ENCODE peak calls at places on chromosomes 12 and 14, in four cellular contexts. S is spleen, J is sigmoid colon, P is suprapubic skin. Y is an unnamed sample.

GRCh38 chr12:3055712-3056467 is 21.3 kb upstream of the TSPAN9 start:
- DNase-seq in S (peak), J (no peak), P (no peak), Y (no peak)

GRCh38 chr14:70827366-70828151 is 18.2 kb upstream of the MAP3K9 start:
- DNase-seq in S (no peak), J (no peak), P (no peak), Y (no peak)

GRCh38 chr12:81255947-81256346 is 178.1 kb downstream of the ACSS3 start:
- DNase-seq in S (no peak), J (no peak), P (no peak), Y (no peak)

GRCh38 chr12:102769323-102769916 is 147.6 kb downstream of the PAH start:
- DNase-seq in S (no peak), J (peak), P (peak), Y (peak)

GRCh38 chr12:88418856-88419497 is 161.3 kb downstream of the KITLG start:
- DNase-seq in S (no peak), J (no peak), P (no peak), Y (no peak)

GRCh38 chr12:10031318-10031717 is 836 bp downstream of the CLEC9A start:
- DNase-seq in S (no peak), J (no peak), P (no peak), Y (no peak)

GRCh38 chr12:93273834-93274705 is 103.7 kb upstream of the NUDT4 start:
- DNase-seq in S (no peak), J (no peak), P (no peak), Y (no peak)

GRCh38 chr12:21879312-21879711 is 61.9 kb downstream of the ABCC9 start:
- DNase-seq in S (no peak), J (no peak), P (no peak), Y (no peak)

GRCh38 chr12:128797119-128798118 is 26.3 kb downstream of the SLC15A4 start:
- DNase-seq in S (no peak), J (peak), P (no peak), Y (no peak)

GRCh38 chr14:22976620-22977433 is 5.5 kb downstream of the AJUBA start:
- DNase-seq in S (no peak), J (no peak), P (peak), Y (no peak)

GRCh38 chr12:113467154-113467513 is 4.5 kb downstream of the LHX5 start:
- DNase-seq in S (no peak), J (no peak), P (no peak), Y (no peak)

GRCh38 chr14:99744199-99744872 is 48.9 kb upstream of the EML1 start:
- DNase-seq in S (no peak), J (no peak), P (no peak), Y (no peak)
- TF ChIP-seq CTCF in S (no peak), J (no peak), P (no peak), Y (no peak)

DNA sequence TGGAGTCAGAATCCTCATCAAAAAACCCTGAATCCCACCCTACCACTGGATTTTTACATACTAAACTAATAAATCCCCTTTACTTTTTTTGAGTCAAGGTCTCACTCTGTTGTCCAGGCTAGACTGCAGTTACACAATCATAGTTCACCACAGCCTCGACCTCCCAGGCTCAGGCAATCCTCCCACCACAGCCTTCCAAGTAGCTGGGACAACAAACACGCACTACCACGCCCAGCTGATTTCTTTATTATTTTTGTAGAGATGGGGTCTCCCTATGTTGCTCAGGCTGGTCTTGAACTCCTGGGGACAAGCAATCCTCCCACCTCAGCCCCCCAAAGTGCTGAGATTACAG is 24.3 kb downstream of the SPTSSA start:
- DNase-seq in S (no peak), J (no peak), P (no peak), Y (no peak)
- TF ChIP-seq POLR2AphosphoS5 in S (no peak), J (no peak), P (no peak), Y (no peak)

GRCh38 chr14:97723834-97724770 is 926.9 kb downstream of the VRK1 start:
- DNase-seq in S (no peak), J (no peak), P (no peak), Y (no peak)
- TF ChIP-seq CTCF in S (no peak), J (no peak), P (no peak), Y (no peak)

GRCh38 chr12:4133636-4134433 is 139.7 kb upstream of the CCND2 start:
- DNase-seq in S (no peak), J (peak), P (no peak), Y (no peak)

GRCh38 chr12:4137015-4137414 is 136.5 kb upstream of the CCND2 start:
- DNase-seq in S (no peak), J (no peak), P (no peak), Y (no peak)

GRCh38 chr12:4133029-4133428 is 140.5 kb upstream of the CCND2 start:
- DNase-seq in S (no peak), J (no peak), P (no peak), Y (no peak)

GRCh38 chr12:4134434-4134762 is 139.2 kb upstream of the CCND2 start:
- DNase-seq in S (no peak), J (no peak), P (no peak), Y (no peak)

DNA sequence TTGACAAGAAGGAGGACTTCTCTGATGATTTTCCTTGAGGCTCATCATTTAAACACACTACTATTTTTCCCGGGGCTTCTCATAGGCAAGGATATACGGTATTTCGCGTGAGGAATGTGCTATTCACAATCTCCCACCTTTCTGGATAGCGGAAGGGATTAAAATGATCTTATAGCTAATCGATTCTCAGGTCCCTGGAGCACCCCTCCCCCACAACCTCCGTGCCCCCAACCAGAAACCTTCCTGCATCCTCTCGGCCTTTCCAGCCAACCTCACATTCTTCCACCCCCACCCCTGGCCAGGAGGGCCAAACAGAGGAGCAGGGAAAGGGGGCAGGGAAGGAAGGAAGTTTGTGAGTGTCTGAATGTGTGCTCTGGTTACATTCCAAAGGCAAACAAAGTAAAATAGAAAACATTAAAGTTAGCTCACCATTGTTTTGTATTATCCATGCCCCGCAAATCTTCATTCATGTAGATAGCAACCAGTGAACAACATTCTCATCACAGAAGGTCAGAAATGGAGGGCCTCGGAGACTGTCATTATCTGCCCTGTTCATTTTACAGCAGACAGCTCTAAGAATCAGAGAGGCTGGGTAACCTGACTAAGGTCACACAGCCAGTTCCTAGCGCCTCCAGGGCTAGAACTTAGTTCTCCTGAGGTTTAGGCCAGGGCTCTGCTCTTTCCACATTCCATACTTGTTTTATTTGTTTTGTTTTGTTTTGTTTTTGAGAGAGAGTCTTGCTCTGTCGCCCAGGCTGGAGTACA is 138.5 kb upstream of the CCND2 start:
- DNase-seq in S (no peak), J (peak), P (no peak), Y (no peak)
- TF ChIP-seq POLR2AphosphoS5 in S (no peak), J (no peak), P (no peak), Y (no peak)

DNA sequence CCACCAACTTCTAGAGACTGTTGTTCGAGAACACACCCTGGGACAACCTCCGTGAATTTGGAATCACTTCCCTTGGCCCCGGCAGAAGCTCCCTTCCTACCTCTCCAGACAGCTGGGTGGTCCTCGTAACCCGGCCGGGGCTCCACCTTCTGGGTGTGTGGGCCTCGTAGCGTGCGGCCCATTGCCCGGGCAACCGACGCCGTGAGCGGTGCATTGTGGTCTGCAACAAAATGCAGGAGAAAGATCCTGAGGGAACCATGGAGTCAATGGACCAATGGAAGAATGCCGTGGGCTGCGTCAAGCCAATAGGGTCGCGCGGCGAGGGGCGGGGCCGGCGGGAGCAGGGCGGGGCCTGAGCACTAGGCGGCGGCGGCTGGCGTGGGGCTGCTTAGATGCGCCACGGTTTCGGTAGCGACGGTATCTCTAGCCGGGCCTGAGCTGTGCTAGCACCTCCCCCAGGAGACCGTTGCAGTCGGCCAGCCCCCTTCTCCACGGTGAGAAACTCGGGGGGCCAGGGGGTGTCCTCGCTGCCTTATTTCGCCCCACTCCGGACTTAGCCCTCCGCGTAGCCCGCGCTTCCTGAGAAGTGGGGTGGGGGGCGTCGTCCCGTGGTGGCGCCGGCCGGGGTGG is at the start of gene DYNLL1:
- DNase-seq in S (peak), J (peak), P (peak), Y (peak)
- TF ChIP-seq CTCF in S (peak), J (no peak), P (no peak), Y (no peak)

DNA sequence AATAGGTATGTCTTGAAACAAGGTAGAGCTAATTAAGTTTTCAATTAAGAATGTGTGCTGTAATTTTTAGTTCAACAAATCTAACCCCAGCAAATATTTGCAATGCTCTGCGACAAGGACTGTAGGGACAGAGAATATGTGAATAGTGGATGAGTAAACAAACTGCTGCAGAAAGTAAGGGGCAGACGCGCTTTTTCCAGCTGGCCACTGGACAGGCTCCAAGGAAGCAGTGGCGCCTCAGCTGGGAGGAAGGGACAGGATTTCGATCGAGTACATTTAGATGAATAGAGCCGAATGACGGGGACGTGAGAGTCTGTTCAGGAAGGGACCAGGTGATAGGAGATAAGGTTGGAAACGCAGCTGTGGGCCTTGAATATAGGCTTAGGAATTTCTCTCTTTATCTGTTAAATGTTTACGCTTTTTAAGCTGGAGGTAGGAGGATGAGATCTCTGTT is 69.3 kb downstream of the ELK3 start:
- DNase-seq in S (no peak), J (no peak), P (no peak), Y (peak)
- TF ChIP-seq POLR2AphosphoS5 in S (peak), J (no peak), P (no peak), Y (peak)

GRCh38 chr14:49461529-49462401 is 124.4 kb downstream of the RPS29 start:
- DNase-seq in S (no peak), J (no peak), P (no peak), Y (peak)

GRCh38 chr14:49460647-49461046 is 125.5 kb downstream of the RPS29 start:
- DNase-seq in S (no peak), J (no peak), P (no peak), Y (no peak)

GRCh38 chr14:49467091-49467490 is 119.1 kb downstream of the RPS29 start:
- DNase-seq in S (no peak), J (no peak), P (no peak), Y (no peak)

GRCh38 chr14:49463146-49463545 is 123.0 kb downstream of the RPS29 start:
- DNase-seq in S (no peak), J (no peak), P (no peak), Y (no peak)

DNA sequence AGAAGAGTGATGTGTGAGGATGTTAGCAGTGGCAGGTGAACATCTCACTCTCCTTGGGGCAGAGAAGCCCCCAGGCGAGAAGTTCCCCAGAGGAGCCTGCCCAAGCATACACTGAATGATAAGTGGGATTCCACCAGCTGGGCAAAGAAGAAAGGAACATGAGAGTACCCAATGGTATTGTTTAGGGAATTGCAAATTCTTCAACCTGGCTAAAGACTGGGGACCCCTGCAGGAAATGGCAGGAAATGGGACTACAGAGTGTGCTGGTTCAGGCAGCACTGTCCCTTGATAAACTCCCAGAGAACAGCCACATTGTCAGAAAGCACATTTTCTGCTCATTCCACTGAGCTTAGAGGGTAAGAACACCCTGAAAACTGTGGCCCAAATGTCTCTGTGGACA is 121.3 kb downstream of the RPS29 start:
- DNase-seq in S (no peak), J (no peak), P (no peak), Y (no peak)
- TF ChIP-seq CTCF in S (no peak), J (no peak), P (no peak), Y (no peak)

GRCh38 chr14:68143341-68143807 is 323.8 kb downstream of the RAD51B start:
- DNase-seq in S (no peak), J (peak), P (peak), Y (peak)
- TF ChIP-seq POLR2AphosphoS5 in S (no peak), J (peak), P (peak), Y (peak)

GRCh38 chr14:97010491-97011160 is 213.4 kb downstream of the VRK1 start:
- DNase-seq in S (no peak), J (no peak), P (no peak), Y (no peak)
- TF ChIP-seq CTCF in S (no peak), J (no peak), P (no peak), Y (no peak)

DNA sequence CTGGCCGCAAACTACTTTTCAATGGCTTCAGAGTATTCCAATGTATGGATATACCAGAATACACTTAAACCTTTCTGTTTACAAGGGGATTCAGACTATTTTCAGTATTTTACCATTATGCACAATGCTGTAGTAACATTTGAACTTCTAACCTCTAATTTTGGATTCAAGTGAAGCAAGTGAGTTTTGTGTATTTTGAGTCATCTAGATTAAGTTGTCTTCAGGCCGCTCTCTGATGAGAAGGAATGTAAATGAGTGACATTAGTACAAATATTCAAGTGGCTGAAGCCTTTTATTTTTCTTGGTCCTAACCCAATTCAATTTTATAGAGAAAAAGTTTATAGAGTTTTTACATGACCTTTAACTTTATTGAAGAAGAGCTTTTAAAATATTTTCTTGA is 125.6 kb downstream of the PDE3A start:
- DNase-seq in S (no peak), J (no peak), P (no peak), Y (no peak)
- TF ChIP-seq POLR2AphosphoS5 in S (no peak), J (no peak), P (no peak), Y (no peak)